ENCODE peak calls at places on chromosomes 11 and 22, in four cellular contexts. One of them, this sample, is unnamed.

GRCh38 chr11:22433066-22433450 is 94.9 kb downstream of the SLC17A6 start:
- DNase-seq in astrocyte of the cerebellum: no peak
- DNase-seq in kidney epithelial cell: no peak
- DNase-seq in RWPE1: no peak
- DNase-seq in this sample: no peak

GRCh38 chr11:134560066-134560465 is 148.0 kb upstream of the B3GAT1 start:
- DNase-seq in astrocyte of the cerebellum: no peak
- DNase-seq in kidney epithelial cell: no peak
- DNase-seq in RWPE1: no peak
- DNase-seq in this sample: peak; percentile 88

GRCh38 chr11:75536786-75537629 is 11.3 kb upstream of the GDPD5 start:
- DNase-seq in astrocyte of the cerebellum: no peak
- DNase-seq in kidney epithelial cell: no peak
- DNase-seq in RWPE1: peak; percentile 36
- DNase-seq in this sample: no peak

GRCh38 chr11:86180860-86181259 is 63.7 kb upstream of the EED start:
- DNase-seq in astrocyte of the cerebellum: no peak
- DNase-seq in kidney epithelial cell: no peak
- DNase-seq in RWPE1: no peak
- DNase-seq in this sample: no peak

GRCh38 chr11:70504246-70505020 is 106.1 kb downstream of the CTTN start:
- DNase-seq in astrocyte of the cerebellum: no peak
- DNase-seq in kidney epithelial cell: no peak
- DNase-seq in RWPE1: no peak
- DNase-seq in this sample: no peak

GRCh38 chr11:70203749-70204465 is 811 bp downstream of the FADD start:
- DNase-seq in astrocyte of the cerebellum: peak; percentile 54
- DNase-seq in kidney epithelial cell: peak; percentile 57
- DNase-seq in RWPE1: peak; percentile 84
- DNase-seq in this sample: no peak

GRCh38 chr11:64344160-64344559 is 4.2 kb downstream of the CCDC88B start:
- DNase-seq in astrocyte of the cerebellum: no peak
- DNase-seq in kidney epithelial cell: no peak
- DNase-seq in RWPE1: no peak
- DNase-seq in this sample: no peak

GRCh38 chr11:46100670-46101069 is 20.6 kb downstream of the PHF21A start:
- DNase-seq in astrocyte of the cerebellum: no peak
- DNase-seq in kidney epithelial cell: no peak
- DNase-seq in RWPE1: no peak
- DNase-seq in this sample: no peak

GRCh38 chr11:32433249-32434115 is 1.9 kb downstream of the WT1 start:
- DNase-seq in astrocyte of the cerebellum: no peak
- DNase-seq in kidney epithelial cell: no peak
- DNase-seq in RWPE1: no peak
- DNase-seq in this sample: no peak

GRCh38 chr11:6666302-6667183 is 10.9 kb upstream of the DCHS1 start:
- DNase-seq in astrocyte of the cerebellum: no peak
- DNase-seq in kidney epithelial cell: no peak
- DNase-seq in RWPE1: no peak
- DNase-seq in this sample: no peak

GRCh38 chr22:40416267-40416570 is 45.8 kb downstream of the SGSM3 start:
- DNase-seq in astrocyte of the cerebellum: no peak
- DNase-seq in kidney epithelial cell: no peak
- DNase-seq in RWPE1: no peak
- DNase-seq in this sample: no peak

GRCh38 chr11:130798280-130798679 is 118.0 kb downstream of the SNX19 start:
- DNase-seq in astrocyte of the cerebellum: peak; percentile 78
- DNase-seq in kidney epithelial cell: peak; percentile 94
- DNase-seq in RWPE1: peak; percentile 84
- DNase-seq in this sample: peak; percentile 78

GRCh38 chr22:32165692-32166091 is 6.6 kb upstream of the C22orf42 start:
- DNase-seq in astrocyte of the cerebellum: no peak
- DNase-seq in kidney epithelial cell: no peak
- DNase-seq in RWPE1: no peak
- DNase-seq in this sample: no peak

GRCh38 chr11:75325713-75326438 is 25.6 kb downstream of the ARRB1 start:
- DNase-seq in astrocyte of the cerebellum: peak; percentile 34
- DNase-seq in kidney epithelial cell: peak; percentile 70
- DNase-seq in RWPE1: peak; percentile 91
- DNase-seq in this sample: no peak

GRCh38 chr11:17145972-17146371 is 61.8 kb downstream of the PIK3C2A start:
- DNase-seq in astrocyte of the cerebellum: no peak
- DNase-seq in kidney epithelial cell: no peak
- DNase-seq in RWPE1: no peak
- DNase-seq in this sample: no peak

GRCh38 chr22:50440544-50441249 is 34.1 kb downstream of the SBF1 start:
- DNase-seq in astrocyte of the cerebellum: no peak
- DNase-seq in kidney epithelial cell: no peak
- DNase-seq in RWPE1: no peak
- DNase-seq in this sample: no peak

GRCh38 chr11:73570415-73571114 is 27.3 kb downstream of the FAM168A start:
- DNase-seq in astrocyte of the cerebellum: no peak
- DNase-seq in kidney epithelial cell: peak; percentile 76
- DNase-seq in RWPE1: peak; percentile 37
- DNase-seq in this sample: no peak

GRCh38 chr11:22392561-22392960 is 54.4 kb downstream of the SLC17A6 start:
- DNase-seq in astrocyte of the cerebellum: no peak
- DNase-seq in kidney epithelial cell: no peak
- DNase-seq in RWPE1: no peak
- DNase-seq in this sample: no peak

GRCh38 chr11:69841170-69841858 is 22.1 kb upstream of the FGF3 start:
- DNase-seq in astrocyte of the cerebellum: no peak
- DNase-seq in kidney epithelial cell: no peak
- DNase-seq in RWPE1: no peak
- DNase-seq in this sample: no peak

GRCh38 chr11:117419136-117419914 is 91.7 kb downstream of the CEP164 start:
- DNase-seq in astrocyte of the cerebellum: no peak
- DNase-seq in kidney epithelial cell: no peak
- DNase-seq in RWPE1: no peak
- DNase-seq in this sample: no peak

GRCh38 chr11:70240337-70240736 is 30.2 kb upstream of the PPFIA1 start:
- DNase-seq in astrocyte of the cerebellum: no peak
- DNase-seq in kidney epithelial cell: no peak
- DNase-seq in RWPE1: no peak
- DNase-seq in this sample: no peak

GRCh38 chr11:68150029-68150428 is 28.8 kb upstream of the CHKA start:
- DNase-seq in astrocyte of the cerebellum: no peak
- DNase-seq in kidney epithelial cell: no peak
- DNase-seq in RWPE1: peak; percentile 45
- DNase-seq in this sample: no peak

GRCh38 chr11:96095884-96096301 is 172.0 kb upstream of the MTMR2 start:
- DNase-seq in astrocyte of the cerebellum: no peak
- DNase-seq in kidney epithelial cell: no peak
- DNase-seq in RWPE1: peak; percentile 53
- DNase-seq in this sample: no peak

GRCh38 chr11:87280143-87280542 is 242.4 kb downstream of the TMEM135 start:
- DNase-seq in astrocyte of the cerebellum: no peak
- DNase-seq in kidney epithelial cell: no peak
- DNase-seq in RWPE1: no peak
- DNase-seq in this sample: no peak

GRCh38 chr11:124193221-124193945 is 10.2 kb downstream of the OR10D3 start:
- DNase-seq in astrocyte of the cerebellum: no peak
- DNase-seq in kidney epithelial cell: no peak
- DNase-seq in RWPE1: no peak
- DNase-seq in this sample: no peak

GRCh38 chr22:22079404-22080148 is 97.0 kb upstream of the TOP3B start:
- DNase-seq in astrocyte of the cerebellum: no peak
- DNase-seq in kidney epithelial cell: no peak
- DNase-seq in RWPE1: no peak
- DNase-seq in this sample: peak; percentile 85

GRCh38 chr22:17957683-17958082 is 66.7 kb downstream of the MICAL3 start:
- DNase-seq in astrocyte of the cerebellum: no peak
- DNase-seq in kidney epithelial cell: no peak
- DNase-seq in RWPE1: no peak
- DNase-seq in this sample: no peak

GRCh38 chr11:101126551-101127347 is 2.9 kb downstream of the PGR start:
- DNase-seq in astrocyte of the cerebellum: no peak
- DNase-seq in kidney epithelial cell: peak; percentile 1
- DNase-seq in RWPE1: no peak
- DNase-seq in this sample: no peak

GRCh38 chr11:2809854-2810253 is 75.7 kb downstream of the CDKN1C start:
- DNase-seq in astrocyte of the cerebellum: no peak
- DNase-seq in kidney epithelial cell: no peak
- DNase-seq in RWPE1: no peak
- DNase-seq in this sample: no peak

GRCh38 chr11:75450826-75451783 is 18.1 kb upstream of the KLHL35 start:
- DNase-seq in astrocyte of the cerebellum: no peak
- DNase-seq in kidney epithelial cell: no peak
- DNase-seq in RWPE1: no peak
- DNase-seq in this sample: no peak

GRCh38 chr22:41596776-41597634 is 7.4 kb upstream of the PMM1 start:
- DNase-seq in astrocyte of the cerebellum: no peak
- DNase-seq in kidney epithelial cell: no peak
- DNase-seq in RWPE1: no peak
- DNase-seq in this sample: no peak

GRCh38 chr22:41597635-41597953 is 8.0 kb upstream of the PMM1 start:
- DNase-seq in astrocyte of the cerebellum: no peak
- DNase-seq in kidney epithelial cell: no peak
- DNase-seq in RWPE1: no peak
- DNase-seq in this sample: no peak

GRCh38 chr22:41598891-41599635 is 9.4 kb upstream of the PMM1 start:
- DNase-seq in astrocyte of the cerebellum: no peak
- DNase-seq in kidney epithelial cell: no peak
- DNase-seq in RWPE1: no peak
- DNase-seq in this sample: no peak

GRCh38 chr22:41595703-41596102 is 6.1 kb upstream of the PMM1 start:
- DNase-seq in astrocyte of the cerebellum: no peak
- DNase-seq in kidney epithelial cell: no peak
- DNase-seq in RWPE1: no peak
- DNase-seq in this sample: no peak

GRCh38 chr22:41598081-41598480 is 8.4 kb upstream of the PMM1 start:
- DNase-seq in astrocyte of the cerebellum: peak; percentile 42
- DNase-seq in kidney epithelial cell: no peak
- DNase-seq in RWPE1: peak; percentile 74
- DNase-seq in this sample: no peak
- TF ChIP-seq CTCF in astrocyte of the cerebellum: no peak
- TF ChIP-seq CTCF in kidney epithelial cell: peak; percentile 8
- TF ChIP-seq CTCF in RWPE1: no peak
- TF ChIP-seq CTCF in this sample: no peak

GRCh38 chr22:19115628-19116027 is 6.6 kb downstream of the DGCR2 start:
- DNase-seq in astrocyte of the cerebellum: no peak
- DNase-seq in kidney epithelial cell: no peak
- DNase-seq in RWPE1: no peak
- DNase-seq in this sample: no peak
- TF ChIP-seq CTCF in astrocyte of the cerebellum: peak; percentile 5
- TF ChIP-seq CTCF in kidney epithelial cell: no peak
- TF ChIP-seq CTCF in RWPE1: no peak
- TF ChIP-seq CTCF in this sample: no peak

GRCh38 chr22:24155597-24156145 is 25.6 kb upstream of the SUSD2 start:
- DNase-seq in astrocyte of the cerebellum: no peak
- DNase-seq in kidney epithelial cell: no peak
- DNase-seq in RWPE1: peak; percentile 36
- DNase-seq in this sample: peak; percentile 94

GRCh38 chr22:24156915-24157782 is 24.1 kb upstream of the SUSD2 start:
- DNase-seq in astrocyte of the cerebellum: no peak
- DNase-seq in kidney epithelial cell: no peak
- DNase-seq in RWPE1: peak; percentile 71
- DNase-seq in this sample: peak; percentile 96

GRCh38 chr22:24154826-24155225 is 26.5 kb upstream of the SUSD2 start:
- DNase-seq in astrocyte of the cerebellum: no peak
- DNase-seq in kidney epithelial cell: no peak
- DNase-seq in RWPE1: no peak
- DNase-seq in this sample: no peak

GRCh38 chr22:24157783-24158170 is 23.5 kb upstream of the SUSD2 start:
- DNase-seq in astrocyte of the cerebellum: no peak
- DNase-seq in kidney epithelial cell: no peak
- DNase-seq in RWPE1: no peak
- DNase-seq in this sample: no peak

DNA sequence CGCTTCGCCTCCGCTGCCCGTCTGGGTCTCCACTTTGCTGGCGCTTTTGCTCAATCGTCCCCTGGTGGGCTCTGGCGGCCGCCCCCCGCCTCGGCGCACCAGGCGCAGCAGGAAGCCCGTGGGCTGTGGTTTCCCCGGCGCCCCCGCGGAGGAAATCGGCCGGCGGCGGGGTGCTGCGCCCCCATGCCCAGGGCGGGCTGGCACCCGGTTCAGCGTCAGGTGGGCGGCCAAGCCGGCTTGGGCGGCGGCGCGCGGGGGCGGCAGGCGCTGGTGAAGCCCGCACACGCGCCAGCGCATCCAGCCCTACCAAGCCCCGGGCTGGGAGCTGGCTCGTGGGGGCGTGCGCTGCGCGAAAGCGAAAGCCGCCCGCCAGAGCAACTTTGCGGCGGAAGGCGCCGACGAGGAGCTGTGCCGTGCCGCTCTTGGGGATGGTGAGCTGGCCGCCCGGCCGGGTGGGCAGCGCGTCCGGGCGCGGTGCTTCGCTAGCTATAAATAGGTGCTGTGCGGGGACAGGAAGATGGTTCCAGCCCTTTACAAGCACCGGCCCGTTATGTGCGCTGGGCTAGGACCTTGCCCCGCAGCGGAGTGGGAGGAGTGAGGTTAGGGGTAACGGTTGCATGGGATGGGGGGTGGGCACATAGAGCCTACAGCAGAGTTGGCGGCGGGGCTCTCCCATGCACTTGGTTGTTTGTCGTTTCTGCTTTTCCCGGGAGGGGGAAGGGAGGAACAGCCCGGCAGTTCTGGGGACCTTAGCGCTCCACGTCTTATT is 25.0 kb upstream of the SUSD2 start:
- DNase-seq in astrocyte of the cerebellum: no peak
- DNase-seq in kidney epithelial cell: no peak
- DNase-seq in RWPE1: peak; percentile 34
- DNase-seq in this sample: no peak
- TF ChIP-seq CTCF in astrocyte of the cerebellum: no peak
- TF ChIP-seq CTCF in kidney epithelial cell: no peak
- TF ChIP-seq CTCF in RWPE1: no peak
- TF ChIP-seq CTCF in this sample: no peak

GRCh38 chr11:92552942-92553341 is 328.3 kb downstream of the FAT3 start:
- DNase-seq in astrocyte of the cerebellum: no peak
- DNase-seq in kidney epithelial cell: no peak
- DNase-seq in RWPE1: no peak
- DNase-seq in this sample: no peak

GRCh38 chr11:92550871-92551270 is 326.3 kb downstream of the FAT3 start:
- DNase-seq in astrocyte of the cerebellum: no peak
- DNase-seq in kidney epithelial cell: no peak
- DNase-seq in RWPE1: no peak
- DNase-seq in this sample: no peak

GRCh38 chr11:92554662-92555061 is 330.0 kb downstream of the FAT3 start:
- DNase-seq in astrocyte of the cerebellum: no peak
- DNase-seq in kidney epithelial cell: no peak
- DNase-seq in RWPE1: no peak
- DNase-seq in this sample: no peak

GRCh38 chr11:92546089-92546488 is 321.5 kb downstream of the FAT3 start:
- DNase-seq in astrocyte of the cerebellum: no peak
- DNase-seq in kidney epithelial cell: no peak
- DNase-seq in RWPE1: no peak
- DNase-seq in this sample: no peak

GRCh38 chr11:92550411-92550810 is 325.8 kb downstream of the FAT3 start:
- DNase-seq in astrocyte of the cerebellum: no peak
- DNase-seq in kidney epithelial cell: no peak
- DNase-seq in RWPE1: no peak
- DNase-seq in this sample: no peak
- TF ChIP-seq CTCF in astrocyte of the cerebellum: no peak
- TF ChIP-seq CTCF in kidney epithelial cell: no peak
- TF ChIP-seq CTCF in RWPE1: no peak
- TF ChIP-seq CTCF in this sample: no peak

GRCh38 chr22:37051629-37052385 is at the start of gene KCTD17:
- DNase-seq in astrocyte of the cerebellum: peak; percentile 15
- DNase-seq in kidney epithelial cell: no peak
- DNase-seq in RWPE1: peak; percentile 63
- DNase-seq in this sample: no peak
- TF ChIP-seq CTCF in astrocyte of the cerebellum: no peak
- TF ChIP-seq CTCF in kidney epithelial cell: no peak
- TF ChIP-seq CTCF in RWPE1: peak; percentile 15
- TF ChIP-seq CTCF in this sample: peak; percentile 15

GRCh38 chr11:1112351-1113191 is 37.9 kb downstream of the MUC2 start:
- DNase-seq in astrocyte of the cerebellum: no peak
- DNase-seq in kidney epithelial cell: no peak
- DNase-seq in RWPE1: no peak
- DNase-seq in this sample: no peak
- TF ChIP-seq CTCF in astrocyte of the cerebellum: no peak
- TF ChIP-seq CTCF in kidney epithelial cell: no peak
- TF ChIP-seq CTCF in RWPE1: no peak
- TF ChIP-seq CTCF in this sample: no peak